ENCODE peak calls at places on chromosomes 13 and 19, in nine cellular contexts. P, Q, N, V, H, M, C, G and T are unnamed samples.

GRCh38 chr19:51211833-51212232 is 13.0 kb upstream of the CD33 start:
- DNase-seq in N (no peak), H (no peak), P (no peak), G (no peak), Q (no peak), V (no peak), C (no peak), M (no peak), T (no peak)

GRCh38 chr19:45278087-45278486 is 27.0 kb downstream of the MARK4 start:
- DNase-seq in C (no peak), M (no peak), G (no peak), N (no peak), H (no peak), Q (no peak), P (no peak), V (no peak), T (no peak)

GRCh38 chr13:86840250-86841191 is 830.6 kb upstream of the SLITRK5 start:
- DNase-seq in V (no peak), C (no peak), N (no peak), G (no peak), P (no peak), H (no peak), Q (no peak), M (no peak), T (no peak)

GRCh38 chr13:113400621-113401451 is 36.9 kb upstream of the GRTP1 start:
- DNase-seq in N (no peak), Q (no peak), V (peak; percentile 70), G (no peak), P (no peak), C (no peak), M (no peak), H (no peak), T (no peak)

GRCh38 chr19:32652893-32653625 is 21.9 kb downstream of the ANKRD27 start:
- DNase-seq in V (no peak), Q (no peak), H (peak; percentile 66), G (peak; percentile 63), C (peak; percentile 29), M (no peak), P (no peak), N (no peak), T (no peak)

GRCh38 chr19:41541990-41542584 is 33.9 kb upstream of the CEACAM21 start:
- DNase-seq in M (peak; percentile 58), P (peak; percentile 78), C (no peak), Q (no peak), V (no peak), G (peak; percentile 76), N (no peak), H (peak; percentile 74), T (no peak)

GRCh38 chr19:10762656-10763055 is 44.8 kb downstream of the DNM2 start:
- DNase-seq in M (no peak), H (peak; percentile 81), V (no peak), C (no peak), G (peak; percentile 88), Q (no peak), P (no peak), N (no peak), T (no peak)

GRCh38 chr13:91498298-91498697 is 99.9 kb downstream of the GPC5 start:
- DNase-seq in N (no peak), M (no peak), Q (no peak), P (no peak), C (no peak), G (no peak), H (no peak), V (no peak), T (no peak)

GRCh38 chr19:33686246-33686645 is 64.5 kb downstream of the CHST8 start:
- DNase-seq in Q (no peak), C (no peak), P (no peak), V (no peak), G (no peak), M (no peak), H (no peak), N (no peak), T (no peak)

GRCh38 chr13:64849174-64849573 is 2381.0 kb downstream of the PCDH9 start:
- DNase-seq in P (no peak), M (no peak), V (no peak), C (no peak), G (no peak), N (no peak), H (no peak), Q (no peak), T (no peak)

GRCh38 chr13:47081850-47082249 is 185.0 kb upstream of the HTR2A start:
- DNase-seq in P (no peak), C (no peak), H (no peak), Q (no peak), M (no peak), V (no peak), G (no peak), N (no peak), T (no peak)

GRCh38 chr19:50461066-50461875 is 15.0 kb upstream of the EMC10 start:
- DNase-seq in P (peak; percentile 24), Q (no peak), V (no peak), H (peak; percentile 73), M (peak; percentile 11), C (peak; percentile 50), N (peak; percentile 41), G (peak; percentile 65), T (peak; percentile 73)

GRCh38 chr19:38924383-38924782 is 6.2 kb downstream of the SARS2 start:
- DNase-seq in G (no peak), M (no peak), N (no peak), P (no peak), C (no peak), H (no peak), V (no peak), Q (no peak), T (no peak)

GRCh38 chr19:11737964-11738745 is 591 bp downstream of the ZNF823 start:
- DNase-seq in H (peak; percentile 84), C (no peak), N (no peak), Q (peak; percentile 2), G (peak; percentile 89), V (no peak), M (no peak), P (no peak), T (peak; percentile 51)

GRCh38 chr13:113669871-113670341 is 2.9 kb downstream of the GRK1 start:
- DNase-seq in H (peak; percentile 5), V (no peak), Q (no peak), P (no peak), N (no peak), C (no peak), G (no peak), M (no peak), T (no peak)

GRCh38 chr13:50094615-50095293 is 79.5 kb downstream of the KCNRG start:
- DNase-seq in V (no peak), H (no peak), N (peak; percentile 75), Q (no peak), C (no peak), G (no peak), P (no peak), M (no peak), T (no peak)

GRCh38 chr13:103297083-103297482 is 230.9 kb upstream of the SLC10A2 start:
- DNase-seq in H (no peak), C (no peak), P (no peak), M (no peak), G (no peak), Q (no peak), N (no peak), V (no peak), T (no peak)

GRCh38 chr19:49114630-49115363 is 627 bp downstream of the LIN7B start:
- DNase-seq in P (no peak), G (peak; percentile 69), Q (no peak), H (peak; percentile 66), N (no peak), M (no peak), C (peak; percentile 31), V (peak; percentile 59), T (no peak)

GRCh38 chr13:113976711-113977684 is 3.1 kb upstream of the C13orf46 start:
- DNase-seq in N (peak; percentile 62), C (no peak), P (no peak), M (no peak), H (no peak), G (no peak), Q (peak; percentile 2), V (no peak), T (no peak)

GRCh38 chr13:112042496-112042895 is 24.5 kb upstream of the SOX1 start:
- DNase-seq in C (no peak), Q (no peak), N (no peak), M (no peak), H (no peak), V (no peak), P (no peak), G (no peak), T (no peak)

GRCh38 chr19:12756150-12756883 is 4.7 kb downstream of the BEST2 start:
- DNase-seq in Q (no peak), C (no peak), H (no peak), P (no peak), V (no peak), N (no peak), G (no peak), M (no peak), T (no peak)

GRCh38 chr19:13284929-13285928 is 135.0 kb downstream of the IER2 start:
- DNase-seq in G (no peak), V (no peak), Q (no peak), M (no peak), N (no peak), H (no peak), P (no peak), C (no peak), T (no peak)

GRCh38 chr13:38713046-38713445 is 26.2 kb downstream of the FREM2 start:
- DNase-seq in G (no peak), H (no peak), M (no peak), Q (no peak), C (no peak), P (no peak), N (no peak), V (no peak), T (no peak)

GRCh38 chr19:17448190-17448967 is at the start of gene TMEM221:
- DNase-seq in V (no peak), C (no peak), P (no peak), N (no peak), Q (no peak), H (peak; percentile 61), G (peak; percentile 46), M (peak; percentile 35), T (peak; percentile 41)

GRCh38 chr19:10018219-10018618 is 4.9 kb downstream of the RDH8 start:
- DNase-seq in V (no peak), N (peak; percentile 66), P (no peak), Q (no peak), H (no peak), C (no peak), G (no peak), M (no peak), T (no peak)

GRCh38 chr13:101397742-101398141 is 18.6 kb downstream of the NALCN start:
- DNase-seq in Q (no peak), G (no peak), H (no peak), M (no peak), P (no peak), N (peak; percentile 73), C (no peak), V (no peak), T (no peak)

GRCh38 chr13:91133941-91134772 is 213.3 kb upstream of the MIR17HG start:
- DNase-seq in P (no peak), N (peak; percentile 64), G (peak; percentile 44), V (no peak), C (peak; percentile 53), H (peak; percentile 31), M (no peak), Q (no peak), T (no peak)

GRCh38 chr13:81917829-81918228 is 1576.9 kb upstream of the SPRY2 start:
- DNase-seq in H (no peak), M (no peak), C (no peak), P (no peak), Q (no peak), V (no peak), G (no peak), N (no peak), T (no peak)

GRCh38 chr13:113746671-113747070 is 12.4 kb upstream of the TMEM255B start:
- DNase-seq in V (no peak), H (no peak), C (no peak), Q (no peak), G (no peak), N (no peak), M (no peak), P (no peak), T (no peak)

GRCh38 chr13:49220035-49220855 is at the start of gene MLNR:
- DNase-seq in Q (no peak), P (no peak), M (no peak), H (no peak), V (no peak), N (no peak), C (peak; percentile 7), G (peak; percentile 44), T (peak; percentile 37)

GRCh38 chr13:30486230-30487074 is 20.7 kb upstream of the HMGB1 start:
- DNase-seq in N (peak; percentile 59), M (no peak), V (no peak), P (no peak), Q (no peak), C (no peak), H (peak; percentile 34), G (peak; percentile 48), T (no peak)